ENCODE peak calls at places on chromosomes 11 and 22, in seven cellular contexts. One of them, this sample, is unnamed.

GRCh38 chr11:68889948-68890446 is 13.6 kb downstream of the MRPL21 start:
- DNase-seq in PC-3: no peak
- DNase-seq in HCT116: no peak
- DNase-seq in GM23338: peak
- DNase-seq in hepatocyte: peak
- DNase-seq in GM23248: peak
- DNase-seq in MM.1S: no peak
- DNase-seq in this sample: no peak

GRCh38 chr22:17501679-17502285 is 61.5 kb upstream of the SLC25A18 start:
- DNase-seq in GM23248: peak
- DNase-seq in MM.1S: peak
- DNase-seq in HCT116: peak
- DNase-seq in GM23338: peak
- DNase-seq in hepatocyte: peak
- DNase-seq in PC-3: peak
- DNase-seq in this sample: peak

GRCh38 chr11:80849253-80849652 is 1408.4 kb upstream of the TENM4 start:
- DNase-seq in MM.1S: no peak
- DNase-seq in HCT116: no peak
- DNase-seq in hepatocyte: no peak
- DNase-seq in GM23248: no peak
- DNase-seq in PC-3: no peak
- DNase-seq in GM23338: no peak
- DNase-seq in this sample: no peak

GRCh38 chr11:4090258-4090657 is 4.3 kb upstream of the RRM1 start:
- DNase-seq in GM23338: no peak
- DNase-seq in HCT116: no peak
- DNase-seq in PC-3: no peak
- DNase-seq in hepatocyte: no peak
- DNase-seq in GM23248: no peak
- DNase-seq in MM.1S: no peak
- DNase-seq in this sample: no peak

GRCh38 chr11:28697920-28698827 is 590.0 kb downstream of the METTL15 start:
- DNase-seq in GM23338: peak
- DNase-seq in HCT116: peak
- DNase-seq in PC-3: peak
- DNase-seq in MM.1S: peak
- DNase-seq in GM23248: peak
- DNase-seq in hepatocyte: peak
- DNase-seq in this sample: peak

GRCh38 chr11:79794057-79794456 is 353.2 kb upstream of the TENM4 start:
- DNase-seq in hepatocyte: peak
- DNase-seq in GM23248: no peak
- DNase-seq in PC-3: no peak
- DNase-seq in MM.1S: no peak
- DNase-seq in GM23338: no peak
- DNase-seq in HCT116: no peak
- DNase-seq in this sample: no peak

GRCh38 chr11:75717608-75718403 is at the start of gene MOGAT2:
- DNase-seq in MM.1S: no peak
- DNase-seq in HCT116: no peak
- DNase-seq in GM23248: no peak
- DNase-seq in GM23338: no peak
- DNase-seq in hepatocyte: no peak
- DNase-seq in PC-3: no peak
- DNase-seq in this sample: no peak

GRCh38 chr11:74017631-74018030 is 8.7 kb upstream of the UCP3 start:
- DNase-seq in MM.1S: no peak
- DNase-seq in hepatocyte: no peak
- DNase-seq in HCT116: no peak
- DNase-seq in PC-3: no peak
- DNase-seq in GM23338: no peak
- DNase-seq in GM23248: no peak
- DNase-seq in this sample: no peak

GRCh38 chr11:134330611-134331564 is 900 bp upstream of the GLB1L2 start:
- DNase-seq in GM23248: no peak
- DNase-seq in HCT116: no peak
- DNase-seq in GM23338: peak
- DNase-seq in MM.1S: no peak
- DNase-seq in PC-3: no peak
- DNase-seq in hepatocyte: no peak
- DNase-seq in this sample: no peak
- H3K4me3 ChIP-seq in GM23248: no peak
- H3K4me3 ChIP-seq in HCT116: peak
- H3K4me3 ChIP-seq in GM23338: peak
- H3K4me3 ChIP-seq in MM.1S: no peak
- H3K4me3 ChIP-seq in PC-3: peak
- H3K4me3 ChIP-seq in hepatocyte: peak
- H3K4me3 ChIP-seq in this sample: no peak

DNA sequence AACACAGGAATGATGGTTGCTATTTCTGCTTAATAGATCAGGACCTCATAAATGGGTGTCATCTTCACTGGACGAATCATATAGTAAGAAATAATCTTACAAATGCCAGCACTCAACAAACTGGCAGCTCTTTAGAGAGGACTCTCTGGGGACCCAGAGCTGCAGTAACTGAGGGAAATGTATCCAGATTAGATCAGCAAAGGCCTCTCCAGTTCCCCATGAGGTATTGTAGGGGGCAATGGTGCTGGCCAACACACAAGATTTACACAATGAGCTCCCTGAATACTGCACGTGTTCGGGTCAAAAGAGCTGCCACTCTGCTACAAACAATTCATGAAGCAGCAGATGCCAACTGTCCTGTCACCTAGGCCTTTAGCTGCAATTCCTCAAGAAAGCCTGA is 110.2 kb downstream of the RBFOX2 start:
- DNase-seq in MM.1S: no peak
- DNase-seq in hepatocyte: no peak
- DNase-seq in GM23248: peak
- DNase-seq in HCT116: no peak
- DNase-seq in GM23338: no peak
- DNase-seq in PC-3: no peak
- DNase-seq in this sample: no peak
- H3K4me2 ChIP-seq in MM.1S: no peak
- H3K4me2 ChIP-seq in hepatocyte: no peak
- H3K4me2 ChIP-seq in GM23248: no peak
- H3K4me2 ChIP-seq in HCT116: no peak
- H3K4me2 ChIP-seq in GM23338: no peak
- H3K4me2 ChIP-seq in PC-3: no peak
- H3K4me2 ChIP-seq in this sample: peak

DNA sequence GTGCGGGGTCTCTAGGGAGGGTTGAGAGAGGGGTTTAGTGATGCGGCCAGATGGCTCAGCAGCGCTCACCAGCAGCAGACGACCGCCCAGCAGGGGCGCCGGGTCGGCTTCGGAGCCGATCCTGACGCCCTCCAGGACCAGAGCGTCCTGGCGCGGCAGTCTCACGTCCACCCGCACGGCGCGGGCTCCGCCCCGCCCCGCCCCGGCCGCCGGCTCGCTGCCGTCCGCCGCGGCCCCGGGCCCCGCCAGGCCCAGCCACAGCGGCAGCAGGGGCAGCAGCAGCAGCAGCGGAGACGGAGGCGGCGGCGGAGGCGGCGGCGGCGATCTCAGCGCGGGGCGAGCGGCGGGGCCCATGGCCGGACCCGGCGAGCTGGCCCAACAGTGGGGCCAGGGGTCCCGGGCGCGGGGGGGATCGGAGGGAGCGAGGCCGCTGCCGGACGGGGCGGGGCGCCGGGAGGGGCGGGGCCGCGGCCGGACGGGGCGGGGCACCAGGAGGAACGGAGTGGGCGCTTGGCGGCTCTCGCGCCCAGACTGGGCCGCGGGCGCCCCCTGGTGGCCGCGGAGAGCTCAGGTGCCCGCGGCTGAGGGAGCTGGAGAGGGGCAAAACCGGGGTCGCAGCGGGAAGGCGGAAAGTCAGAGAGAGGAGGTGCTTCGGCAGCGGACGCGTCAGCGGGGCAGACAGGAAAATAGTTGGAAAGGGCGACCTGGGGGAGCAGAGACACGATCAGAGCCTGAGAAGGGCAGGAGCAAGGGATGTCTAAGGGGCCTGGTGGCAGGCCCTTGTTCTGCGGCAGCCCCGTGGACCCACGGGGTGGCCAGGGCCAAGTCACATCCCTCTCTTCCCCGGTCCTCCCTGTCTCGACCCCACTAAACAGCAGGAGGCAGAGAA is at the start of gene RNF215:
- DNase-seq in hepatocyte: peak
- DNase-seq in HCT116: peak
- DNase-seq in GM23338: peak
- DNase-seq in GM23248: peak
- DNase-seq in MM.1S: peak
- DNase-seq in PC-3: peak
- DNase-seq in this sample: peak
- TF ChIP-seq EZH2phosphoT487 in hepatocyte: no peak
- TF ChIP-seq EZH2phosphoT487 in HCT116: no peak
- TF ChIP-seq EZH2phosphoT487 in GM23338: no peak
- TF ChIP-seq EZH2phosphoT487 in GM23248: no peak
- TF ChIP-seq EZH2phosphoT487 in MM.1S: no peak
- TF ChIP-seq EZH2phosphoT487 in PC-3: no peak
- TF ChIP-seq EZH2phosphoT487 in this sample: no peak

DNA sequence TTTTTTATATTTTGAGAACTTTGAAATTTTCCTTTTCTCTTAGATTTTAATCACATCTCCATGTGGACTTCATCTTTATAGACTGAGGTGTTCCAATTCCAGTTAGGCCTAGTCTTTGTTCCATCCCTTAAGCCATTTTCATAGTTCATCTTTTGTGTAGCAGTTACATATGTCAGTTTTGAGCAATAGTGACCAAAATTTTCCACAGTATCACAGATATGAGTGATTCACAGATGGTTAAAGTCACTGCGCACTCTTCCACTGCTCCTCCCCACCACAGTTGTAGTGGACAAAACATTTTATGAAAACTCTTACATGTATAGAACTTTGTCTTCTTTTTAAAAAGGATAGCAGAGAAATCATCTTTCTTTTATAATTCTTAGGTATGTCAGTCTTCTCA is 42.8 kb downstream of the YAP1 start:
- DNase-seq in MM.1S: no peak
- DNase-seq in GM23338: no peak
- DNase-seq in PC-3: no peak
- DNase-seq in hepatocyte: no peak
- DNase-seq in HCT116: no peak
- DNase-seq in GM23248: peak
- DNase-seq in this sample: no peak
- H3K4me3 ChIP-seq in MM.1S: no peak
- H3K4me3 ChIP-seq in GM23338: no peak
- H3K4me3 ChIP-seq in PC-3: no peak
- H3K4me3 ChIP-seq in hepatocyte: no peak
- H3K4me3 ChIP-seq in HCT116: no peak
- H3K4me3 ChIP-seq in GM23248: no peak
- H3K4me3 ChIP-seq in this sample: no peak

This sample was measured in OCI-LY7.